ENCODE peak calls at places on chromosomes 5 and 9, in seven cellular contexts. B, C, X, V, W, H and J are unnamed samples.

GRCh38 chr5:166722939-166723338 is 1568.5 kb upstream of the WWC1 start:
- DNase-seq in H (no peak), W (peak; percentile 87), C (peak; percentile 86), V (no peak), B (no peak), X (peak; percentile 48), J (no peak)

GRCh38 chr9:93288341-93288740 is 104.4 kb downstream of the WNK2 start:
- DNase-seq in W (no peak), H (no peak), V (no peak), X (no peak), C (no peak), B (no peak), J (no peak)

GRCh38 chr5:174935854-174936474 is 211.6 kb downstream of the MSX2 start:
- DNase-seq in V (no peak), B (peak; percentile 38), H (no peak), W (peak; percentile 19), C (peak; percentile 12), X (peak; percentile 31), J (peak; percentile 6)

GRCh38 chr5:141870226-141870625 is 8.0 kb downstream of the PCDH1 start:
- DNase-seq in V (no peak), B (no peak), H (peak; percentile 74), X (no peak), C (peak; percentile 81), W (no peak), J (no peak)

GRCh38 chr9:31013371-31013770 is 1371.1 kb upstream of the ACO1 start:
- DNase-seq in C (no peak), H (no peak), V (no peak), X (no peak), W (no peak), B (no peak), J (no peak)

GRCh38 chr5:61951295-61951694 is 354.7 kb upstream of the KIF2A start:
- DNase-seq in W (no peak), V (no peak), B (no peak), H (no peak), X (no peak), C (no peak), J (no peak)

GRCh38 chr5:18305288-18305899 is 671.1 kb downstream of the TAF11L14 start:
- DNase-seq in C (no peak), V (no peak), X (peak; percentile 50), W (no peak), H (no peak), B (peak; percentile 33), J (no peak)

GRCh38 chr5:128341056-128341455 is 197.0 kb downstream of the FBN2 start:
- DNase-seq in V (no peak), W (no peak), C (no peak), X (peak; percentile 46), B (no peak), H (no peak), J (no peak)

GRCh38 chr5:95042040-95042439 is 242.9 kb downstream of the MCTP1 start:
- DNase-seq in B (no peak), C (no peak), H (no peak), W (no peak), V (no peak), X (no peak), J (no peak)

GRCh38 chr5:112077180-112077579 is 320.2 kb upstream of the NREP start:
- DNase-seq in W (no peak), H (no peak), X (peak; percentile 48), B (peak; percentile 14), V (no peak), C (no peak), J (no peak)

GRCh38 chr5:28576022-28576421 is 1537.6 kb upstream of the CDH9 start:
- DNase-seq in B (peak; percentile 24), X (no peak), W (peak; percentile 18), C (peak; percentile 17), V (no peak), H (no peak), J (no peak)

GRCh38 chr5:77937015-77937908 is 161.1 kb upstream of the TBCA start:
- DNase-seq in C (no peak), H (no peak), V (no peak), X (no peak), W (no peak), B (no peak), J (no peak)

GRCh38 chr5:141362719-141363118 is 1.2 kb upstream of the PCDHGA5 start:
- DNase-seq in V (no peak), B (no peak), W (no peak), X (no peak), C (no peak), H (no peak), J (no peak)

GRCh38 chr9:95505676-95506437 is 10.9 kb downstream of the PTCH1 start:
- DNase-seq in W (peak; percentile 33), B (no peak), V (no peak), C (peak; percentile 34), X (peak; percentile 72), H (peak; percentile 35), J (no peak)

GRCh38 chr5:136374003-136374402 is 8.7 kb upstream of the TRPC7 start:
- DNase-seq in X (peak; percentile 50), W (peak; percentile 56), C (peak; percentile 71), B (peak; percentile 16), V (no peak), H (peak; percentile 38), J (no peak)

GRCh38 chr5:32027093-32027716 is 146.9 kb downstream of the GOLPH3 start:
- DNase-seq in V (no peak), B (no peak), X (peak; percentile 63), H (no peak), C (no peak), W (no peak), J (no peak)

GRCh38 chr9:114512337-114512874 is 7.1 kb upstream of the WHRN start:
- DNase-seq in C (peak; percentile 12), B (no peak), V (no peak), W (no peak), X (no peak), H (no peak), J (no peak)
- H3K27me3 ChIP-seq in C (no peaks in the 10 kb centered on the region), B (peaks cover 7% of the 10 kb centered on the region), V (peaks cover 9% of the 10 kb centered on the region), W (peaks cover 54% of the 10 kb centered on the region), X (peaks cover 62% of the 10 kb centered on the region), H (peaks cover 9% of the 10 kb centered on the region), J (no peaks in the 10 kb centered on the region)

GRCh38 chr9:124098141-124098905 is 86.8 kb downstream of the LHX2 start:
- DNase-seq in X (no peak), H (peak; percentile 51), C (no peak), V (no peak), W (peak; percentile 73), B (no peak), J (no peak)
- H3K27me3 ChIP-seq in X (peaks cover 40% of the 10 kb centered on the region), H (peaks cover 15% of the 10 kb centered on the region), C (peaks cover 2% of the 10 kb centered on the region), V (no peaks in the 10 kb centered on the region), W (peaks cover 3% of the 10 kb centered on the region), B (peaks cover 27% of the 10 kb centered on the region), J (no peaks in the 10 kb centered on the region)

GRCh38 chr5:148720257-148720656 is 65.9 kb upstream of the HTR4 start:
- DNase-seq in B (no peak), V (no peak), X (no peak), H (no peak), W (no peak), C (no peak), J (no peak)

GRCh38 chr5:148717668-148718067 is 63.3 kb upstream of the HTR4 start:
- DNase-seq in W (no peak), X (no peak), B (no peak), H (no peak), C (no peak), V (no peak), J (no peak)

GRCh38 chr5:148725675-148726074 is 71.3 kb upstream of the HTR4 start:
- DNase-seq in C (no peak), B (no peak), X (no peak), W (no peak), H (no peak), V (no peak), J (no peak)

DNA sequence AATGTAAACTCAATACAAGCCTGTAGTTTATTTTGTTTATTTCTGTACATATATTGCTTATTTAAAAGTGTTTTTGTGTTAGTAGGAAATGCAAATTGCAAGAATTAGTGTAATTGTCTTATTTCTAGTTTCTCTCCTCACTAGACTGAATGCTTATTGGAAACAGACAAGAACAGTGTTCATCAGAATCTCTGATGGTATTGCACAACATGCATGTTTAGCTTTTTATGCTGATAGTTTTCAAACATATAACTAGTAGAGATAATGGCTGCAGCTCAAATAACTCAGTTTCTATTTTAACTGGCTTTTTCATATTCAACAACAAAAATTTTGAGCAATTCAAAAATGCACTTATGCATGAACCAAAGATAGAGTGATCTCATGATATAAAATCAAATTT is 68.8 kb upstream of the HTR4 start:
- DNase-seq in X (no peak), V (no peak), B (no peak), W (no peak), H (no peak), C (no peak), J (no peak)
- H3K27me3 ChIP-seq in X (peaks cover 19% of the 10 kb centered on the region), V (no peaks in the 10 kb centered on the region), B (peaks cover 2% of the 10 kb centered on the region), W (peaks cover 73% of the 10 kb centered on the region), H (no peaks in the 10 kb centered on the region), C (peaks cover 12% of the 10 kb centered on the region), J (no peaks in the 10 kb centered on the region)

GRCh38 chr9:6641561-6641960 is 4.0 kb downstream of the GLDC start:
- DNase-seq in V (no peak), W (no peak), C (no peak), B (no peak), X (no peak), H (no peak), J (no peak)
- H3K27me3 ChIP-seq in V (peaks cover 22% of the 10 kb centered on the region), W (peaks cover 45% of the 10 kb centered on the region), C (no peaks in the 10 kb centered on the region), B (peaks cover 29% of the 10 kb centered on the region), X (peaks cover 46% of the 10 kb centered on the region), H (no peaks in the 10 kb centered on the region), J (peaks cover 18% of the 10 kb centered on the region)

DNA sequence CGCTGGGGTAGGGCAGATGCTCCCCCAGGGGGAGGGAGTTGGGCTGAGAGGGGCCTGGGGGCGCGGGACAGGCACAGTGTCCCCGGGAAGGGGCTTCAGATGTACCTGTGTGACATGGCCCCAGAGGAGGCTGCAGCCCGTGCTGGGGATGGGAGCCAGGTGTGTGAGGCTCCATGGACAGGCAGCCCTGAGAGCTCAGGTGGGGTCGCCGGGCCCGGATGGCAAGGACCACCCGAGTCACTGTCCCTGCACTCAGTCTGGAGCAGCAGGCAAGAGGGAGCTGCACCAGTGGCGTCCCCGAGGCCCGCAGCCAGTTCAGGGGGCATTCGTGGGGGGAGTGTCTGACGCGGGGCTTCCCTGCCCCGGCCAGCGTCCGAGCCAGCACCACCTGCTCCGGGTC is 18.9 kb downstream of the CCDC187 start:
- DNase-seq in W (no peak), X (no peak), B (no peak), H (no peak), V (no peak), C (no peak), J (no peak)
- H3K27me3 ChIP-seq in W (peaks cover 12% of the 10 kb centered on the region), X (peaks cover 8% of the 10 kb centered on the region), B (peaks cover 2% of the 10 kb centered on the region), H (peaks cover 47% of the 10 kb centered on the region), V (no peaks in the 10 kb centered on the region), C (no peaks in the 10 kb centered on the region), J (no peaks in the 10 kb centered on the region)

DNA sequence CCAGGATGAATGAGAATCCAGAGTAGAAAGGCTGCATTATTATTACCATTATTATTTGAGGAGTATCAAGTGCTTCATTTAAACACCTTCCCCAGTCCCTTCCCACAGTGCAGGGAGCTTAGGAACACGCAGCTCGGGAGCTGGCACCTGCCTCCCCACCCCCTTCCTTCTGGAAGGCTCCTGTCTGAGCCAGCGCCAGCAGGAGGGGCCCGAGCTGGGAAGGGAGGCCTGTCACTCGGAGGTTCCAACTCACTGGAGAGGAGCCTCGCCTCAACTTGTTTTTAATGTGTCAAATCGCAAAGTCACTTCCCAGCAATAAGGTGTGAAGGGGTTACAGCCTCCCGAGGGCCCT is 156.4 kb upstream of the IRX4 start:
- DNase-seq in B (no peak), C (no peak), H (no peak), W (peak; percentile 10), V (no peak), X (no peak), J (no peak)
- H3K27me3 ChIP-seq in B (peaks cover 4% of the 10 kb centered on the region), C (no peaks in the 10 kb centered on the region), H (peaks cover 89% of the 10 kb centered on the region), W (no peaks in the 10 kb centered on the region), V (no peaks in the 10 kb centered on the region), X (peaks cover 9% of the 10 kb centered on the region), J (no peaks in the 10 kb centered on the region)